ENCODE peak calls at places on chromosomes 5 and 9, in six cellular contexts. F, J, K, B, G and E are unnamed samples.

GRCh38 chr5:1819458-1819857 is 18.3 kb downstream of the NDUFS6 start:
- DNase-seq in J (no peak), B (no peak), G (no peak), K (no peak), F (no peak), E (no peak)

GRCh38 chr5:174376726-174377373 is 331.3 kb downstream of the NSG2 start:
- DNase-seq in G (no peak), F (no peak), J (no peak), B (no peak), K (no peak), E (no peak)

GRCh38 chr5:17990168-17990567 is 355.9 kb downstream of the TAF11L14 start:
- DNase-seq in J (no peak), B (no peak), K (no peak), F (no peak), G (no peak), E (no peak)

GRCh38 chr9:107486674-107487520 is 2.7 kb downstream of the KLF4 start:
- DNase-seq in G (no peak), F (no peak), J (no peak), B (peak; percentile 80), K (no peak), E (no peak)

GRCh38 chr5:100595152-100595811 is 60.1 kb downstream of the FAM174A start:
- DNase-seq in B (no peak), J (no peak), F (peak; percentile 85), K (no peak), G (no peak), E (no peak)

GRCh38 chr9:89606567-89607311 is 1.9 kb downstream of the GADD45G start:
- DNase-seq in G (no peak), J (no peak), F (no peak), K (peak; percentile 33), B (peak; percentile 80), E (no peak)

GRCh38 chr5:79847561-79847960 is 143.5 kb downstream of the MTX3 start:
- DNase-seq in K (no peak), B (no peak), F (no peak), G (no peak), J (no peak), E (no peak)

GRCh38 chr9:98916660-98917059 is 27.0 kb upstream of the COL15A1 start:
- DNase-seq in G (peak; percentile 27), K (no peak), J (no peak), F (no peak), B (peak; percentile 81), E (peak; percentile 16)

GRCh38 chr5:31280210-31280609 is 86.7 kb downstream of the CDH6 start:
- DNase-seq in J (no peak), K (no peak), B (no peak), G (no peak), F (no peak), E (no peak)

GRCh38 chr9:129497064-129497836 is 123.7 kb downstream of the C9orf50 start:
- DNase-seq in J (no peak), G (no peak), F (no peak), B (peak; percentile 86), K (no peak), E (no peak)

GRCh38 chr5:104628906-104629305 is 1066.3 kb upstream of the NUDT12 start:
- DNase-seq in B (no peak), G (no peak), F (no peak), K (no peak), J (no peak), E (no peak)

GRCh38 chr5:150302301-150303069 is at the start of gene ARSI:
- DNase-seq in F (no peak), K (no peak), J (no peak), B (peak; percentile 86), G (no peak), E (peak; percentile 54)

GRCh38 chr5:64742411-64742810 is 26.1 kb downstream of the SREK1IP1 start:
- DNase-seq in F (no peak), G (no peak), K (no peak), B (no peak), J (no peak), E (no peak)

GRCh38 chr5:73693573-73694061 is 67.6 kb downstream of the ARHGEF28 start:
- DNase-seq in F (no peak), B (no peak), K (no peak), J (no peak), G (peak; percentile 24), E (peak; percentile 33)

GRCh38 chr9:95772320-95773060 is 103.0 kb upstream of the ERCC6L2 start:
- DNase-seq in K (no peak), J (no peak), G (peak; percentile 63), F (no peak), B (peak; percentile 92), E (no peak)

GRCh38 chr5:111422245-111422644 is 90.1 kb downstream of the STARD4 start:
- DNase-seq in J (no peak), G (no peak), K (no peak), F (no peak), B (no peak), E (no peak)

GRCh38 chr9:26131891-26132290 is 453.6 kb upstream of the TUSC1 start:
- DNase-seq in K (no peak), G (no peak), J (no peak), B (no peak), F (no peak), E (no peak)

GRCh38 chr9:35776018-35776417 is 15.4 kb upstream of the NPR2 start:
- DNase-seq in K (no peak), G (no peak), B (no peak), J (no peak), F (no peak), E (no peak)

GRCh38 chr5:11149136-11149535 is 388.1 kb upstream of the DAP start:
- DNase-seq in K (no peak), F (no peak), G (no peak), B (no peak), J (no peak), E (no peak)

GRCh38 chr5:10320793-10321192 is 13.1 kb upstream of the CMBL start:
- DNase-seq in G (no peak), J (no peak), F (no peak), K (no peak), B (no peak), E (no peak)

GRCh38 chr5:128339585-128339984 is 198.5 kb downstream of the FBN2 start:
- DNase-seq in K (no peak), J (no peak), F (no peak), G (no peak), B (no peak), E (no peak)

GRCh38 chr5:170269579-170269978 is 28.0 kb downstream of the LCP2 start:
- DNase-seq in F (no peak), J (peak; percentile 51), B (no peak), K (no peak), G (no peak), E (no peak)

GRCh38 chr5:75062925-75063531 is 10.7 kb upstream of the GCNT4 start:
- DNase-seq in F (no peak), J (no peak), G (no peak), B (no peak), K (no peak), E (no peak)

GRCh38 chr9:113886471-113886870 is 10.4 kb downstream of the ZNF618 start:
- DNase-seq in F (no peak), K (no peak), G (no peak), J (no peak), B (no peak), E (no peak)

GRCh38 chr9:131707677-131708612 is 31.9 kb downstream of the RAPGEF1 start:
- DNase-seq in J (no peak), B (no peak), G (no peak), F (peak; percentile 26), K (no peak), E (no peak)